ENCODE peak calls at places on chromosomes 7 and 10, in ten cellular contexts. O is left lung; R is NCI-H2081; C is GM23248; Q is activated CD8-positive, alpha-beta T cell treated with anti-CD3 and anti-CD28 coated beads for 36 hours; Y is PC-9; D is fibroblast of pulmonary artery; J is B cell; M is GM10248; A is activated T-cell treated with anti-CD3 and anti-CD28 coated beads, Interleukin-2, amount 50 U/mL, for 72 hours. I is an unnamed sample.

GRCh38 chr10:88042162-88043100 is 179.0 kb downstream of the PTEN start:
- DNase-seq in O (no peak), Q (no peak), D (peak), R (no peak), Y (peak), C (peak), J (no peak), A (no peak), M (no peak), I (no peak)

GRCh38 chr10:93542358-93542791 is 24.1 kb upstream of the FFAR4 start:
- DNase-seq in O (no peak), J (no peak), R (peak), A (no peak), Q (no peak), C (peak), M (no peak), D (peak), Y (no peak), I (no peak)

GRCh38 chr10:86366033-86366901 is at the start of gene GRID1:
- DNase-seq in C (peak), Y (no peak), R (peak), O (peak), Q (no peak), D (no peak), A (peak), J (peak), M (peak), I (no peak)

GRCh38 chr10:47134166-47134565 is 165.8 kb upstream of the GDF10 start:
- DNase-seq in Q (no peak), C (no peak), A (no peak), D (no peak), M (no peak), R (no peak), J (no peak), Y (no peak), O (no peak), I (no peak)

GRCh38 chr10:69668722-69669121 is 38.7 kb downstream of the FAM241B start:
- DNase-seq in C (no peak), Q (no peak), Y (no peak), D (no peak), O (no peak), A (no peak), J (no peak), R (no peak), M (no peak), I (no peak)

GRCh38 chr7:50869108-50869716 is 86.5 kb upstream of the GRB10 start:
- DNase-seq in D (peak), R (no peak), Y (peak), Q (no peak), J (no peak), O (no peak), A (no peak), C (peak), M (no peak), I (no peak)

GRCh38 chr7:128829391-128830166 is 627 bp upstream of the FLNC start:
- DNase-seq in M (no peak), J (no peak), C (peak), Q (peak), R (no peak), A (no peak), D (peak), O (no peak), Y (no peak), I (no peak)

GRCh38 chr7:157404845-157405481 is 68.2 kb downstream of the DNAJB6 start:
- DNase-seq in M (no peak), Y (peak), Q (peak), C (peak), J (no peak), D (peak), A (peak), R (no peak), O (peak), I (no peak)

GRCh38 chr10:11165591-11166543 is 148.2 kb downstream of the CELF2 start:
- DNase-seq in J (peak), D (peak), Q (peak), O (peak), C (peak), A (peak), R (no peak), M (peak), Y (no peak), I (peak)

GRCh38 chr7:39357648-39358047 is 208.6 kb upstream of the YAE1 start:
- DNase-seq in J (no peak), O (no peak), A (no peak), C (no peak), Q (peak), M (no peak), Y (no peak), D (no peak), R (no peak), I (no peak)

GRCh38 chr7:30585675-30586074 is 9.0 kb upstream of the GARS1 start:
- DNase-seq in Q (no peak), R (no peak), A (no peak), O (no peak), J (no peak), M (no peak), Y (no peak), D (no peak), C (peak), I (no peak)

GRCh38 chr7:26305048-26305868 is 13.6 kb downstream of the SNX10 start:
- DNase-seq in R (no peak), Q (peak), A (peak), M (no peak), O (no peak), J (no peak), D (no peak), Y (no peak), C (no peak), I (peak)

GRCh38 chr10:97278491-97278989 is 13.9 kb downstream of the ARHGAP19 start:
- DNase-seq in D (peak), A (no peak), M (peak), J (no peak), O (no peak), Y (peak), R (peak), C (peak), Q (no peak), I (peak)

GRCh38 chr10:82811621-82812020 is 936.6 kb downstream of the NRG3 start:
- DNase-seq in Q (no peak), D (peak), C (peak), R (peak), M (peak), A (no peak), J (no peak), O (no peak), Y (no peak), I (peak)

GRCh38 chr10:63681965-63682704 is 160.9 kb downstream of the REEP3 start:
- DNase-seq in Y (no peak), J (no peak), M (no peak), A (no peak), Q (no peak), R (no peak), D (peak), O (no peak), C (peak), I (peak)

GRCh38 chr10:26486985-26487850 is 49.1 kb downstream of the APBB1IP start:
- DNase-seq in C (peak), Y (no peak), O (no peak), R (no peak), A (peak), Q (peak), J (peak), M (peak), D (peak), I (peak)

GRCh38 chr10:30747633-30748032 is 118.1 kb upstream of the LYZL2 start:
- DNase-seq in A (peak), Y (no peak), M (no peak), C (peak), O (no peak), J (no peak), D (peak), R (no peak), Q (peak), I (peak)

GRCh38 chr10:79946270-79947082 is 2.4 kb downstream of the SFTPD start:
- DNase-seq in A (no peak), Q (no peak), Y (no peak), J (no peak), D (no peak), M (no peak), R (no peak), O (no peak), C (no peak), I (no peak)

GRCh38 chr7:92563345-92563744 is 26.8 kb downstream of the FAM133B start:
- DNase-seq in Y (no peak), D (peak), J (no peak), Q (no peak), O (no peak), R (no peak), A (no peak), C (no peak), M (no peak), I (no peak)

GRCh38 chr7:918118-918425 is 36.4 kb downstream of the ADAP1 start:
- DNase-seq in A (peak), D (no peak), Q (no peak), Y (no peak), M (no peak), C (no peak), O (peak), R (no peak), J (peak), I (no peak)

I was measured in GM12865.